ENCODE peak calls at places on chromosomes 4 and X, in ten cellular contexts. One of them, this sample, is unnamed.

GRCh38 chr4:140609548-140610425 is 41.0 kb upstream of the UCP1 start:
- DNase-seq in sigmoid colon: no peak
- DNase-seq in fibroblast of lung: peak
- DNase-seq in fibroblast of pulmonary artery: peak
- DNase-seq in colonic mucosa: no peak
- DNase-seq in cardiac muscle cell: peak
- DNase-seq in IMR-90: peak
- DNase-seq in HL-60: no peak
- DNase-seq in PC-3: peak
- DNase-seq in astrocyte of the cerebellum: peak
- DNase-seq in this sample: peak

GRCh38 chrX:1751781-1752180 is 136.9 kb downstream of the ASMT start:
- DNase-seq in sigmoid colon: no peak
- DNase-seq in fibroblast of lung: no peak
- DNase-seq in fibroblast of pulmonary artery: no peak
- DNase-seq in colonic mucosa: no peak
- DNase-seq in cardiac muscle cell: no peak
- DNase-seq in IMR-90: no peak
- DNase-seq in HL-60: no peak
- DNase-seq in PC-3: no peak
- DNase-seq in astrocyte of the cerebellum: no peak
- DNase-seq in this sample: no peak

GRCh38 chr4:140247237-140247636 is 93.3 kb upstream of the MAML3 start:
- DNase-seq in sigmoid colon: no peak
- DNase-seq in fibroblast of lung: no peak
- DNase-seq in fibroblast of pulmonary artery: no peak
- DNase-seq in colonic mucosa: no peak
- DNase-seq in cardiac muscle cell: no peak
- DNase-seq in IMR-90: no peak
- DNase-seq in HL-60: no peak
- DNase-seq in PC-3: no peak
- DNase-seq in astrocyte of the cerebellum: no peak
- DNase-seq in this sample: no peak

GRCh38 chr4:75142377-75142776 is 209.5 kb downstream of the PARM1 start:
- DNase-seq in sigmoid colon: no peak
- DNase-seq in fibroblast of lung: peak
- DNase-seq in fibroblast of pulmonary artery: no peak
- DNase-seq in colonic mucosa: no peak
- DNase-seq in cardiac muscle cell: no peak
- DNase-seq in IMR-90: peak
- DNase-seq in HL-60: no peak
- DNase-seq in PC-3: peak
- DNase-seq in astrocyte of the cerebellum: no peak
- DNase-seq in this sample: peak

GRCh38 chr4:54542540-54543041 is 115.2 kb upstream of the KIT start:
- DNase-seq in sigmoid colon: no peak
- DNase-seq in fibroblast of lung: no peak
- DNase-seq in fibroblast of pulmonary artery: peak
- DNase-seq in colonic mucosa: no peak
- DNase-seq in cardiac muscle cell: no peak
- DNase-seq in IMR-90: peak
- DNase-seq in HL-60: no peak
- DNase-seq in PC-3: no peak
- DNase-seq in astrocyte of the cerebellum: no peak
- DNase-seq in this sample: no peak

GRCh38 chr4:139692300-139693012 is 26.8 kb downstream of the MGST2 start:
- DNase-seq in sigmoid colon: no peak
- DNase-seq in fibroblast of lung: no peak
- DNase-seq in fibroblast of pulmonary artery: no peak
- DNase-seq in colonic mucosa: no peak
- DNase-seq in cardiac muscle cell: peak
- DNase-seq in IMR-90: no peak
- DNase-seq in HL-60: no peak
- DNase-seq in PC-3: no peak
- DNase-seq in astrocyte of the cerebellum: no peak
- DNase-seq in this sample: no peak

GRCh38 chr4:827209-828081 is 1.5 kb upstream of the CPLX1 start:
- DNase-seq in sigmoid colon: peak
- DNase-seq in fibroblast of lung: no peak
- DNase-seq in fibroblast of pulmonary artery: no peak
- DNase-seq in colonic mucosa: no peak
- DNase-seq in cardiac muscle cell: no peak
- DNase-seq in IMR-90: no peak
- DNase-seq in HL-60: no peak
- DNase-seq in PC-3: no peak
- DNase-seq in astrocyte of the cerebellum: no peak
- DNase-seq in this sample: no peak

GRCh38 chr4:1376391-1376840 is 29.4 kb downstream of the UVSSA start:
- DNase-seq in sigmoid colon: peak
- DNase-seq in fibroblast of lung: no peak
- DNase-seq in fibroblast of pulmonary artery: no peak
- DNase-seq in colonic mucosa: no peak
- DNase-seq in cardiac muscle cell: no peak
- DNase-seq in IMR-90: no peak
- DNase-seq in HL-60: no peak
- DNase-seq in PC-3: no peak
- DNase-seq in astrocyte of the cerebellum: no peak
- DNase-seq in this sample: no peak

GRCh38 chr4:47101453-47101852 is 70.1 kb downstream of the GABRB1 start:
- DNase-seq in sigmoid colon: no peak
- DNase-seq in fibroblast of lung: no peak
- DNase-seq in fibroblast of pulmonary artery: no peak
- DNase-seq in colonic mucosa: no peak
- DNase-seq in cardiac muscle cell: no peak
- DNase-seq in IMR-90: peak
- DNase-seq in HL-60: no peak
- DNase-seq in PC-3: no peak
- DNase-seq in astrocyte of the cerebellum: no peak
- DNase-seq in this sample: no peak

GRCh38 chr4:47109379-47109778 is 78.0 kb downstream of the GABRB1 start:
- DNase-seq in sigmoid colon: no peak
- DNase-seq in fibroblast of lung: no peak
- DNase-seq in fibroblast of pulmonary artery: no peak
- DNase-seq in colonic mucosa: no peak
- DNase-seq in cardiac muscle cell: no peak
- DNase-seq in IMR-90: no peak
- DNase-seq in HL-60: no peak
- DNase-seq in PC-3: no peak
- DNase-seq in astrocyte of the cerebellum: no peak
- DNase-seq in this sample: no peak

GRCh38 chr4:47110670-47111069 is 79.3 kb downstream of the GABRB1 start:
- DNase-seq in sigmoid colon: no peak
- DNase-seq in fibroblast of lung: no peak
- DNase-seq in fibroblast of pulmonary artery: no peak
- DNase-seq in colonic mucosa: no peak
- DNase-seq in cardiac muscle cell: no peak
- DNase-seq in IMR-90: no peak
- DNase-seq in HL-60: no peak
- DNase-seq in PC-3: no peak
- DNase-seq in astrocyte of the cerebellum: no peak
- DNase-seq in this sample: no peak

GRCh38 chr4:47104986-47105385 is 73.6 kb downstream of the GABRB1 start:
- DNase-seq in sigmoid colon: no peak
- DNase-seq in fibroblast of lung: peak
- DNase-seq in fibroblast of pulmonary artery: peak
- DNase-seq in colonic mucosa: no peak
- DNase-seq in cardiac muscle cell: no peak
- DNase-seq in IMR-90: peak
- DNase-seq in HL-60: no peak
- DNase-seq in PC-3: no peak
- DNase-seq in astrocyte of the cerebellum: no peak
- DNase-seq in this sample: no peak

DNA sequence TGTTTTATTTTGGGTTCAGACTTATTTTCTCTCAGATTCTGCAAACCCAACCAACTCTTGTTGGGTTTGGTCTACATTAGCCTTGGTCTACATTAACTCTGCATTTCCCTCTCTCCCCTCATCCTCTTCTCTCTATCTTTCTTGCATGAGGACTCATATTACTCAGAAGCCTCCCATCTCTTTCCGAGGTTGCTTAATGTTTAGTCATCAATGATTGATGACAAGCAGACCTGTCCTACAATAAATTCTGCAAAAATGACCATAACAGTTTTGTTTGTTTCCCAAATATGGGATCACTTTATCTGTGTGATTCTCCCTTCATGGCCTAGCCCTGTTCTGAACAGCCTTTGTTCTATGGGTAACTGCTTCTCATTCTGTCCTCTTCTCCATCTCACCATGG is 75.2 kb downstream of the GABRB1 start:
- DNase-seq in sigmoid colon: no peak
- DNase-seq in fibroblast of lung: peak
- DNase-seq in fibroblast of pulmonary artery: peak
- DNase-seq in colonic mucosa: no peak
- DNase-seq in cardiac muscle cell: no peak
- DNase-seq in IMR-90: peak
- DNase-seq in HL-60: no peak
- DNase-seq in PC-3: no peak
- DNase-seq in astrocyte of the cerebellum: no peak
- DNase-seq in this sample: no peak
- TF ChIP-seq CTCF in sigmoid colon: no peak
- TF ChIP-seq CTCF in fibroblast of lung: no peak
- TF ChIP-seq CTCF in fibroblast of pulmonary artery: no peak
- TF ChIP-seq CTCF in colonic mucosa: no peak
- TF ChIP-seq CTCF in cardiac muscle cell: no peak
- TF ChIP-seq CTCF in IMR-90: no peak
- TF ChIP-seq CTCF in HL-60: no peak
- TF ChIP-seq CTCF in PC-3: no peak
- TF ChIP-seq CTCF in astrocyte of the cerebellum: no peak
- TF ChIP-seq CTCF in this sample: no peak

GRCh38 chrX:45850775-45851433 is 650.2 kb upstream of the DIPK2B start:
- DNase-seq in sigmoid colon: peak
- DNase-seq in fibroblast of lung: peak
- DNase-seq in fibroblast of pulmonary artery: peak
- DNase-seq in colonic mucosa: peak
- DNase-seq in cardiac muscle cell: peak
- DNase-seq in IMR-90: peak
- DNase-seq in HL-60: no peak
- DNase-seq in PC-3: peak
- DNase-seq in astrocyte of the cerebellum: no peak
- DNase-seq in this sample: peak

GRCh38 chrX:45850197-45850774 is 649.6 kb upstream of the DIPK2B start:
- DNase-seq in sigmoid colon: no peak
- DNase-seq in fibroblast of lung: peak
- DNase-seq in fibroblast of pulmonary artery: no peak
- DNase-seq in colonic mucosa: peak
- DNase-seq in cardiac muscle cell: peak
- DNase-seq in IMR-90: no peak
- DNase-seq in HL-60: no peak
- DNase-seq in PC-3: peak
- DNase-seq in astrocyte of the cerebellum: no peak
- DNase-seq in this sample: peak

GRCh38 chrX:45849261-45849660 is 648.6 kb upstream of the DIPK2B start:
- DNase-seq in sigmoid colon: no peak
- DNase-seq in fibroblast of lung: peak
- DNase-seq in fibroblast of pulmonary artery: peak
- DNase-seq in colonic mucosa: no peak
- DNase-seq in cardiac muscle cell: peak
- DNase-seq in IMR-90: peak
- DNase-seq in HL-60: no peak
- DNase-seq in PC-3: peak
- DNase-seq in astrocyte of the cerebellum: peak
- DNase-seq in this sample: peak

GRCh38 chrX:45852884-45853283 is 652.2 kb upstream of the DIPK2B start:
- DNase-seq in sigmoid colon: no peak
- DNase-seq in fibroblast of lung: peak
- DNase-seq in fibroblast of pulmonary artery: no peak
- DNase-seq in colonic mucosa: no peak
- DNase-seq in cardiac muscle cell: no peak
- DNase-seq in IMR-90: no peak
- DNase-seq in HL-60: no peak
- DNase-seq in PC-3: peak
- DNase-seq in astrocyte of the cerebellum: no peak
- DNase-seq in this sample: peak

DNA sequence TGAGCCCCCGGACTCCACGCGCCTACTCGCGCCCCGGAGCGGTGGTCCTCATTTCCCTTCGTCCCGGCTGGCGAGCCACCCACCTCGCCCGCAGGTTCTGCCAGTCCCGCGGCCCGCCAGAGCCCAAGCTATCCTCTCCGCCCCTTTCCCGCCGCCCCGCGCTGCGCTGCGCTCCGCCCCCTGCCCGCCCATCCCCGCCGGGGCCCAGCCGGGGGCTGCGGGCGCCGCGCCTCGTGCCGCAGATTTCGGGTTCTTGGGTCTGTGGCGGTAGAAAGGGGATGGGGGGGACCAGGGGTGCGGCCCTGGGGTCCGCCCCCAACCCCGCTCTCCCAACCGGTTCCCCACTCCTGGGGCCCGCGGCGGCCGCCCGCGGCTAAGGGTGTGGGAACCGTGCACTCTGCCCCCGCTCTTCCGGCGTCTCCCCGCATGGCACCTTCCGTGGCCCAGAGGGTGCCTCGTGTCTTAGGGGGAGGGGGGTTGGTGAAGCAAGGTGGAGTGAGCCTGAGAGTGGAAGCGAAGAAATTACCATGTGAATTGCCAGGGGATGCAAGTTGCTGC is 650.8 kb upstream of the DIPK2B start:
- DNase-seq in sigmoid colon: no peak
- DNase-seq in fibroblast of lung: peak
- DNase-seq in fibroblast of pulmonary artery: no peak
- DNase-seq in colonic mucosa: peak
- DNase-seq in cardiac muscle cell: peak
- DNase-seq in IMR-90: no peak
- DNase-seq in HL-60: no peak
- DNase-seq in PC-3: peak
- DNase-seq in astrocyte of the cerebellum: no peak
- DNase-seq in this sample: peak
- H3K4me3 ChIP-seq in sigmoid colon: peak
- H3K4me3 ChIP-seq in fibroblast of lung: peak
- H3K4me3 ChIP-seq in fibroblast of pulmonary artery: peak
- H3K4me3 ChIP-seq in colonic mucosa: peak
- H3K4me3 ChIP-seq in cardiac muscle cell: peak
- H3K4me3 ChIP-seq in IMR-90: peak
- H3K4me3 ChIP-seq in HL-60: peak
- H3K4me3 ChIP-seq in PC-3: peak
- H3K4me3 ChIP-seq in astrocyte of the cerebellum: peak
- H3K4me3 ChIP-seq in this sample: peak

DNA sequence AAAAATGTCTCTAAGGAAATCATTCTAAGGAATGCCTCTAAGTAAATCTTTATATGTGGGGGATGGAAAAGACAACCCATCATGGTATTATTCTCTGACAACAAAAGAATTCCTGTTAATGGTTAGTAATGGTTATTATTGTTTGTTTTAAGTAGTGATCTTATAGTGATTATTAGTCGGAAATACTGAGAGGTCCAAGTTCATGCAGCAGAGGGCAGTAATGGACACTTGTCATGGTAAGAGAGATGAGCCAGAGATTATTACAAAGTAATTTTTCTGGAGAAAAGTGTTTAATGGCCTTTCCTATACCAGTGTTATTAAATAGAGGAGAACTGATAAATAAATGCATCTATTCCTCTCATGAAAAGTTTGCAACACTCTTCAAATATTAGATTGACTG is 8.1 kb upstream of the DKK2 start:
- DNase-seq in sigmoid colon: no peak
- DNase-seq in fibroblast of lung: no peak
- DNase-seq in fibroblast of pulmonary artery: no peak
- DNase-seq in colonic mucosa: no peak
- DNase-seq in cardiac muscle cell: no peak
- DNase-seq in IMR-90: no peak
- DNase-seq in HL-60: no peak
- DNase-seq in PC-3: peak
- DNase-seq in astrocyte of the cerebellum: no peak
- DNase-seq in this sample: no peak
- TF ChIP-seq CTCF in sigmoid colon: no peak
- TF ChIP-seq CTCF in fibroblast of lung: peak
- TF ChIP-seq CTCF in fibroblast of pulmonary artery: peak
- TF ChIP-seq CTCF in colonic mucosa: no peak
- TF ChIP-seq CTCF in cardiac muscle cell: peak
- TF ChIP-seq CTCF in IMR-90: peak
- TF ChIP-seq CTCF in HL-60: no peak
- TF ChIP-seq CTCF in PC-3: peak
- TF ChIP-seq CTCF in astrocyte of the cerebellum: peak
- TF ChIP-seq CTCF in this sample: peak

DNA sequence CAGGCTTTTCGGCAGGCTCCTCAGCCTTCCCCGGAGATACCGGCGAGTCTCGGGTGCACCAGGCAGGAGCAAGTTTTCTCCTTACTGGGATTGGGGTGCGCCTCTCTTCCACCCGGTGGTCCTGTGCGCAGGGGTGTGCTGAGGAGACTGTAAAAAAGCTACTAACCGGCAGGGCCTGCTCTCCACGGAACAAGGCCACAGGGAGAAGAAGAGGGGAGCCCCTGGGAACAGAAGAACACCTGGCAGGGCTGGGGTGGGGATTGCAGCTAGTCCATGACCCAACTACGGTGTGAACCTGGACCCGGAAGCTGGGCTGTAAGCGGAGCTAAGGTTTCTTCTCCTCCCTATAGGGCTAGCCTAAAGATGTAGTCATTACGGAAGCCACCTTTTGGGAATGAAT is 17.7 kb upstream of the ZIC3 start:
- DNase-seq in sigmoid colon: no peak
- DNase-seq in fibroblast of lung: no peak
- DNase-seq in fibroblast of pulmonary artery: no peak
- DNase-seq in colonic mucosa: no peak
- DNase-seq in cardiac muscle cell: no peak
- DNase-seq in IMR-90: no peak
- DNase-seq in HL-60: no peak
- DNase-seq in PC-3: no peak
- DNase-seq in astrocyte of the cerebellum: no peak
- DNase-seq in this sample: no peak
- H3K4me3 ChIP-seq in sigmoid colon: no peak
- H3K4me3 ChIP-seq in fibroblast of lung: no peak
- H3K4me3 ChIP-seq in fibroblast of pulmonary artery: no peak
- H3K4me3 ChIP-seq in colonic mucosa: no peak
- H3K4me3 ChIP-seq in cardiac muscle cell: no peak
- H3K4me3 ChIP-seq in IMR-90: no peak
- H3K4me3 ChIP-seq in HL-60: no peak
- H3K4me3 ChIP-seq in PC-3: no peak
- H3K4me3 ChIP-seq in astrocyte of the cerebellum: no peak
- H3K4me3 ChIP-seq in this sample: no peak

This sample was measured in AG10803.